ENCODE peak calls at places on chromosomes 3 and 15, in eight cellular contexts. V is mesenchymal stem cell, U is H9, E is neuronal stem cell, R is OCI-LY7, T is IMR-90, B is thoracic aorta, A is aorta. W is an unnamed sample.

GRCh38 chr3:187946031-187946691 is 200.9 kb upstream of the BCL6 start:
- DNase-seq in A (no peak), U (no peak), B (no peak), E (no peak), T (peak; percentile 85), R (peak; percentile 90), V (peak; percentile 70), W (peak; percentile 92)

GRCh38 chr3:45112939-45113338 is 33.2 kb downstream of the CDCP1 start:
- DNase-seq in U (no peak), V (no peak), R (no peak), E (no peak), A (no peak), B (no peak), T (peak; percentile 34), W (no peak)

GRCh38 chr3:50453907-50454306 is 49.5 kb downstream of the CACNA2D2 start:
- DNase-seq in R (peak; percentile 10), E (no peak), A (no peak), V (no peak), B (no peak), T (no peak), U (peak; percentile 57), W (no peak)

GRCh38 chr3:133881492-133881891 is 14.2 kb downstream of the RAB6B start:
- DNase-seq in A (no peak), B (no peak), T (no peak), V (no peak), E (no peak), R (no peak), U (no peak), W (no peak)

GRCh38 chr15:42007386-42007785 is 13.5 kb downstream of the PLA2G4E start:
- DNase-seq in R (no peak), V (no peak), A (no peak), B (no peak), E (no peak), T (no peak), U (no peak), W (peak; percentile 58)

GRCh38 chr15:33279613-33280205 is 31.1 kb upstream of the RYR3 start:
- DNase-seq in E (no peak), R (no peak), A (no peak), U (no peak), V (peak; percentile 42), T (no peak), B (no peak), W (peak; percentile 71)

GRCh38 chr15:92079047-92079446 is 225.5 kb downstream of the SLCO3A1 start:
- DNase-seq in T (no peak), B (no peak), A (no peak), E (no peak), V (no peak), R (peak; percentile 51), U (no peak), W (no peak)

GRCh38 chr3:78907367-78907766 is 860.4 kb downstream of the ROBO1 start:
- DNase-seq in R (no peak), U (no peak), B (no peak), E (no peak), T (peak; percentile 35), A (no peak), V (peak; percentile 33), W (no peak)

GRCh38 chr15:49847436-49847835 is 226.6 kb downstream of the DTWD1 start:
- DNase-seq in U (no peak), T (no peak), B (no peak), V (peak; percentile 89), A (no peak), E (no peak), R (no peak), W (peak; percentile 29)

GRCh38 chr15:79640206-79640605 is 208.1 kb downstream of the MINAR1 start:
- DNase-seq in B (no peak), U (no peak), V (peak; percentile 63), R (no peak), E (no peak), T (peak; percentile 84), A (no peak), W (peak; percentile 58)

GRCh38 chr3:194537732-194538247 is 51.0 kb upstream of the ATP13A3 start:
- DNase-seq in T (peak; percentile 87), U (no peak), A (peak; percentile 61), R (no peak), B (no peak), V (peak; percentile 76), E (no peak), W (peak; percentile 73)

GRCh38 chr3:186108941-186109865 is at the start of gene ETV5:
- DNase-seq in U (peak; percentile 100), A (peak; percentile 100), V (peak; percentile 100), B (peak; percentile 98), R (peak; percentile 94), T (peak; percentile 99), E (peak; percentile 99), W (peak; percentile 99)

GRCh38 chr3:173128633-173129032 is 12.4 kb downstream of the SPATA16 start:
- DNase-seq in E (no peak), V (no peak), R (no peak), A (no peak), B (no peak), U (no peak), T (no peak), W (no peak)

GRCh38 chr3:66303556-66303955 is 82.8 kb downstream of the SLC25A26 start:
- DNase-seq in E (no peak), A (no peak), B (no peak), R (no peak), V (no peak), T (no peak), U (no peak), W (no peak)

GRCh38 chr3:101979033-101979432 is 129.7 kb downstream of the NFKBIZ start:
- DNase-seq in E (no peak), T (no peak), B (no peak), R (peak; percentile 30), V (no peak), U (no peak), A (no peak), W (no peak)

GRCh38 chr3:154795582-154795981 is 284.5 kb upstream of the MME start:
- DNase-seq in A (no peak), R (no peak), E (no peak), B (no peak), U (no peak), V (peak; percentile 93), T (peak; percentile 97), W (peak; percentile 60)

GRCh38 chr15:88255496-88256171 is 905 bp downstream of the NTRK3 start:
- DNase-seq in U (peak; percentile 56), A (peak; percentile 68), V (peak; percentile 54), R (no peak), T (peak; percentile 20), E (peak; percentile 63), B (no peak), W (peak; percentile 97)

GRCh38 chr3:122410111-122410510 is 5.8 kb downstream of the WDR5B start:
- DNase-seq in B (no peak), E (no peak), A (no peak), U (no peak), T (no peak), V (no peak), R (no peak), W (no peak)

GRCh38 chr3:189593581-189593980 is 37.6 kb upstream of the TP63 start:
- DNase-seq in R (no peak), T (no peak), U (no peak), A (no peak), B (no peak), V (no peak), E (no peak), W (no peak)

GRCh38 chr3:46979958-46980497 is 562 bp downstream of the NBEAL2 start:
- DNase-seq in B (no peak), E (no peak), A (no peak), U (no peak), V (no peak), R (no peak), T (no peak), W (peak; percentile 86)
- H3K4me1 ChIP-seq in B (peaks cover 24% of the 10 kb centered on the region), E (peaks cover 11% of the 10 kb centered on the region), A (no peaks in the 10 kb centered on the region), U (peaks cover 4% of the 10 kb centered on the region), V (peaks cover 24% of the 10 kb centered on the region), R (peaks cover 65% of the 10 kb centered on the region), T (peaks cover 9% of the 10 kb centered on the region), W (peaks cover 4% of the 10 kb centered on the region)

DNA sequence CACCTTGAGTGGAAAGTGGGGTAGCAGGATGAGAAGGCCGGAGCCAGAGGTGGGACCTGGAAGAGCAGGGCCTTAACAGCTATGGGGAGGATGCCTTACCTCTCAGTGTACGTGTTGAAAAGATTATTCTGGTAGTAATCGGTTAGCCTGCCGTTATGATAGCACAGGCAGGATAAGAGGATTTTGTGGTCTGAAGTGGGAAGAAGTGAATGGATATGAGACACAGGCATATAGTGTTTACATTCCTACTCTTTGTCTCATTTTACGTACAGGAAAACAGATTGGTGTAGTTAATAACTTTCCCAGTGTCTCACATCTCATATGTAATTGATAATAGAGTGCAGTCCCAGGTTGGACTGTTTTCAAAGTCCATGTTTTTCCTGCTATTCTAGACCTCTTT is 172.3 kb downstream of the KLHL25 start:
- DNase-seq in T (peak; percentile 92), A (no peak), V (peak; percentile 83), B (no peak), E (no peak), U (no peak), R (no peak), W (no peak)
- H3K4me1 ChIP-seq in T (peaks cover 26% of the 10 kb centered on the region), A (peaks cover 7% of the 10 kb centered on the region), V (peaks cover 7% of the 10 kb centered on the region), B (peaks cover 23% of the 10 kb centered on the region), E (peaks cover 20% of the 10 kb centered on the region), U (peaks cover 10% of the 10 kb centered on the region), R (no peaks in the 10 kb centered on the region), W (peaks cover 66% of the 10 kb centered on the region)

GRCh38 chr15:89785064-89785770 is 9.1 kb downstream of the MESP2 start:
- DNase-seq in V (no peak), T (no peak), U (peak; percentile 24), A (no peak), E (no peak), R (no peak), B (no peak), W (peak; percentile 49)
- H3K4me1 ChIP-seq in V (peaks cover 4% of the 10 kb centered on the region), T (peaks cover 10% of the 10 kb centered on the region), U (peaks cover 6% of the 10 kb centered on the region), A (no peaks in the 10 kb centered on the region), E (no peaks in the 10 kb centered on the region), R (no peaks in the 10 kb centered on the region), B (no peaks in the 10 kb centered on the region), W (peaks cover 10% of the 10 kb centered on the region)

GRCh38 chr3:24400015-24400414 is 94.6 kb downstream of the THRB start:
- DNase-seq in A (no peak), B (no peak), V (no peak), E (no peak), T (no peak), R (no peak), U (no peak), W (no peak)

GRCh38 chr3:24400450-24400849 is 94.2 kb downstream of the THRB start:
- DNase-seq in R (no peak), B (no peak), V (no peak), E (no peak), T (no peak), A (no peak), U (no peak), W (no peak)

GRCh38 chr3:24399614-24400013 is 95.0 kb downstream of the THRB start:
- DNase-seq in U (no peak), E (no peak), B (no peak), R (no peak), V (no peak), T (no peak), A (no peak), W (no peak)

GRCh38 chr3:24401090-24401810 is 93.4 kb downstream of the THRB start:
- DNase-seq in V (peak; percentile 19), U (no peak), R (no peak), E (no peak), B (no peak), T (no peak), A (peak; percentile 42), W (no peak)

DNA sequence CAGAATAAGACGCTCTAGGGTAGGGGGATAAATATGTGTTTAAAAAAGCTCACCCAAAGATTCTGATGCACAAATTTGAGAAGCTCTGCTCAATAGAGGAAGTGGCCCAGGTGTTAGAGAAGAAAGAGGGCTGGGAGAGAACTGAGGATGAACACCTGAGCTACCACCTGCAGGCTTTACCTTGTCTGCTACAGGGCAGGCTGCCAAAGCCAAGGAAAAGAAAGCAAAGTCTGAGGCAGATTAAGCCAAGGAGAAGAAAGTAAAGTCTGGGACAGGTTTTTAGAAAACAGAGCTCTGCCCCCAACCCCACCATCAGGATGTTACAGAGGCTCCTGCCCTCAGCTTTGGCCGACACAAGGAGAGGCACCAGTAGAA is 92.9 kb downstream of the THRB start:
- DNase-seq in V (no peak), T (no peak), U (no peak), A (no peak), B (no peak), E (no peak), R (no peak), W (no peak)
- H3K4me1 ChIP-seq in V (no peaks in the 10 kb centered on the region), T (no peaks in the 10 kb centered on the region), U (no peaks in the 10 kb centered on the region), A (peaks cover 4% of the 10 kb centered on the region), B (peaks cover 25% of the 10 kb centered on the region), E (no peaks in the 10 kb centered on the region), R (no peaks in the 10 kb centered on the region), W (no peaks in the 10 kb centered on the region)

W was measured in osteoblast.